ENCODE peak calls at places on chromosomes 5 and 9, in four cellular contexts. F is progenitor cell of endocrine pancreas, J is Calu3, Z is NCI-H1694. C is an unnamed sample.
A peak's percentile ranks its signal among the peaks of the same experiment; 100 is the strongest.

GRCh38 chr9:121827251-121827967 is 176.0 kb downstream of the DAB2IP start:
- DNase-seq in Z (no peak), J (no peak), F (no peak), C (peak; percentile 57)

GRCh38 chr5:150660108-150660831 is 781 bp upstream of the MYOZ3 start:
- DNase-seq in J (no peak), F (no peak), Z (no peak), C (no peak)

GRCh38 chr9:68785965-68786364 is 80.9 kb downstream of the PIP5K1B start:
- DNase-seq in Z (no peak), F (no peak), J (no peak), C (no peak)

GRCh38 chr9:91771027-91771426 is 179.0 kb downstream of the ROR2 start:
- DNase-seq in Z (no peak), J (no peak), F (no peak), C (no peak)

GRCh38 chr9:92666912-92667532 is 2.9 kb downstream of the IPPK start:
- DNase-seq in F (no peak), J (no peak), Z (no peak), C (no peak)

GRCh38 chr9:88972401-88972800 is 18.9 kb upstream of the S1PR3 start:
- DNase-seq in F (no peak), Z (no peak), J (no peak), C (peak; percentile 42)

GRCh38 chr9:96186601-96187011 is 115.4 kb downstream of the HSD17B3 start:
- DNase-seq in F (peak; percentile 18), J (peak; percentile 33), Z (no peak), C (no peak)

GRCh38 chr5:175889910-175890684 is 18.7 kb downstream of the CPLX2 start:
- DNase-seq in J (no peak), Z (no peak), F (no peak), C (no peak)

GRCh38 chr5:170630226-170630625 is 126.4 kb downstream of the KCNIP1 start:
- DNase-seq in Z (no peak), F (no peak), J (no peak), C (no peak)

GRCh38 chr5:40224421-40224820 is 455.3 kb upstream of the PTGER4 start:
- DNase-seq in J (no peak), Z (no peak), F (no peak), C (no peak)

C was measured in type B pancreatic cell.